ENCODE peak calls at places on chromosomes 4 and X, in six cellular contexts. P is stimulated activated CD4-positive, alpha-beta T cell treated with anti-CD3 and anti-CD28 coated beads, Interleukin-12 subunit alpha, Interleukin-12 subunit beta, amount 100 ng/mL, for 4 hours; C is NCI-H187; O is pons; D is iPS-NIHi11; L is NCI-H1694 treated with DMSO at 0.1 percent for 48 hours. F is an unnamed sample.

GRCh38 chr4:154406022-154406835 is 85.4 kb downstream of the DCHS2 start:
- DNase-seq in P (no peak), D (no peak), O (peak; percentile 53), C (no peak), L (no peak), F (no peak)

GRCh38 chr4:183200453-183200852 is 101.4 kb downstream of the WWC2 start:
- DNase-seq in P (no peak), O (peak; percentile 60), D (peak; percentile 35), C (no peak), L (no peak), F (no peak)

GRCh38 chr4:89800527-89801103 is 36.3 kb downstream of the SNCA start:
- DNase-seq in C (no peak), P (no peak), D (no peak), L (no peak), O (peak; percentile 40), F (no peak)

GRCh38 chrX:29071525-29071924 is 484.3 kb downstream of the IL1RAPL1 start:
- DNase-seq in D (no peak), P (no peak), C (no peak), L (no peak), O (no peak), F (no peak)

GRCh38 chrX:124501566-124501965 is 155.2 kb downstream of the SH2D1A start:
- DNase-seq in D (no peak), P (no peak), L (no peak), O (no peak), C (no peak), F (no peak)

GRCh38 chr4:109787807-109788206 is 14.0 kb downstream of the CFI start:
- DNase-seq in O (no peak), D (no peak), L (no peak), C (no peak), P (no peak), F (no peak)

GRCh38 chr4:47654972-47655693 is 170.1 kb downstream of the ATP10D start:
- DNase-seq in C (no peak), O (no peak), L (no peak), P (no peak), D (no peak), F (no peak)

GRCh38 chrX:150635952-150636351 is 57.2 kb upstream of the MTMR1 start:
- DNase-seq in P (no peak), O (no peak), C (no peak), L (no peak), D (no peak), F (no peak)

GRCh38 chrX:103170216-103170615 is 44.7 kb upstream of the BEX4 start:
- DNase-seq in C (no peak), L (no peak), P (no peak), D (no peak), O (no peak), F (no peak)

GRCh38 chr4:118865091-118865708 is 23.5 kb upstream of the SYNPO2 start:
- DNase-seq in P (no peak), D (peak; percentile 80), C (no peak), O (peak; percentile 39), L (peak; percentile 79), F (no peak)

GRCh38 chrX:45935408-45935807 is 609.8 kb downstream of the ZNF674 start:
- DNase-seq in L (no peak), P (no peak), O (no peak), C (no peak), D (no peak), F (no peak)